ENCODE peak calls at places on chromosome 15, in eight cellular contexts. Z is cardiac fibroblast; O is CD4-positive, CD25-positive, alpha-beta regulatory T cell; R is fibroblast of lung; Q is stimulated activated CD4-positive, alpha-beta T cell treated with anti-CD3 and anti-CD28 coated beads, TNF-alpha, amount 100 ng/mL, for 1 hour; N is caudate nucleus; B is left lobe of liver; S is EH. H is an unnamed sample.

GRCh38 chr15:71654714-71655174 is 155.6 kb upstream of the NR2E3 start:
- DNase-seq in Q (no peak), O (no peak), B (no peak), Z (peak), S (no peak), R (no peak), N (no peak), H (no peak)

GRCh38 chr15:80118956-80119355 is 33.8 kb upstream of the FAH start:
- DNase-seq in Z (no peak), R (no peak), Q (no peak), B (no peak), N (no peak), S (no peak), O (no peak), H (no peak)

GRCh38 chr15:68989876-68990754 is 24.4 kb upstream of the NOX5 start:
- DNase-seq in S (no peak), Q (no peak), Z (no peak), R (no peak), N (no peak), B (no peak), O (no peak), H (no peak)

GRCh38 chr15:63030101-63030528 is 12.4 kb upstream of the TPM1 start:
- DNase-seq in B (no peak), O (no peak), S (peak), Q (no peak), N (no peak), R (peak), Z (peak), H (no peak)

GRCh38 chr15:101679861-101680260 is 27.7 kb upstream of the TM2D3 start:
- DNase-seq in N (no peak), S (no peak), B (no peak), O (no peak), Z (no peak), Q (no peak), R (no peak), H (no peak)

GRCh38 chr15:84649706-84650105 is 4.4 kb downstream of the WDR73 start:
- DNase-seq in Q (no peak), R (no peak), S (peak), N (no peak), Z (peak), B (no peak), O (no peak), H (no peak)

GRCh38 chr15:59933607-59934006 is 70.5 kb upstream of the FOXB1 start:
- DNase-seq in O (no peak), N (no peak), B (no peak), R (no peak), Q (no peak), Z (no peak), S (peak), H (no peak)

GRCh38 chr15:59432389-59432788 is 5.6 kb upstream of the FAM81A start:
- DNase-seq in Z (no peak), R (no peak), Q (no peak), O (no peak), N (no peak), B (no peak), S (no peak), H (no peak)

GRCh38 chr15:69395460-69395859 is 18.7 kb upstream of the KIF23 start:
- DNase-seq in Z (no peak), R (no peak), Q (no peak), N (no peak), O (no peak), S (no peak), B (peak), H (no peak)

GRCh38 chr15:38878946-38879345 is 314.3 kb upstream of the RASGRP1 start:
- DNase-seq in N (no peak), O (no peak), Z (no peak), B (no peak), Q (no peak), R (no peak), S (no peak), H (peak)

GRCh38 chr15:70788114-70789049 is 25.0 kb upstream of the UACA start:
- DNase-seq in N (no peak), Q (no peak), Z (peak), O (no peak), S (peak), B (no peak), R (peak), H (no peak)

GRCh38 chr15:82950746-82951370 is 1.7 kb downstream of the HOMER2 start:
- DNase-seq in Z (no peak), R (no peak), O (peak), S (no peak), B (no peak), Q (no peak), N (no peak), H (no peak)

GRCh38 chr15:29936353-29937049 is 114.2 kb upstream of the TJP1 start:
- DNase-seq in B (no peak), Z (peak), Q (no peak), S (no peak), R (peak), N (no peak), O (no peak), H (peak)

GRCh38 chr15:31381801-31382692 is 55.4 kb downstream of the KLF13 start:
- DNase-seq in Q (no peak), Z (no peak), N (no peak), R (no peak), B (peak), O (no peak), S (no peak), H (peak)

GRCh38 chr15:25789616-25790002 is 73.5 kb downstream of the ATP10A start:
- DNase-seq in Q (no peak), R (no peak), B (no peak), Z (no peak), N (no peak), O (no peak), S (no peak), H (no peak)

GRCh38 chr15:41564286-41564959 is 5.4 kb downstream of the TYRO3 start:
- DNase-seq in S (peak), N (peak), Q (no peak), R (peak), Z (no peak), B (no peak), O (no peak), H (no peak)

GRCh38 chr15:31447893-31448634 is 121.4 kb downstream of the KLF13 start:
- DNase-seq in R (no peak), B (no peak), Q (no peak), N (no peak), S (no peak), Z (no peak), O (no peak), H (no peak)

GRCh38 chr15:101448336-101448735 is 41.2 kb downstream of the PCSK6 start:
- DNase-seq in R (no peak), B (peak), Z (no peak), S (no peak), N (no peak), Q (no peak), O (no peak), H (no peak)

GRCh38 chr15:73982251-73982962 is 9.7 kb downstream of the STOML1 start:
- DNase-seq in Z (peak), O (no peak), R (peak), B (peak), S (peak), N (peak), Q (no peak), H (peak)

GRCh38 chr15:25066708-25067107 is 111.9 kb downstream of the SNRPN start:
- DNase-seq in Z (no peak), B (no peak), Q (no peak), R (no peak), S (no peak), O (no peak), N (no peak), H (no peak)

GRCh38 chr15:78906310-78906608 is 33.6 kb downstream of the MORF4L1 start:
- DNase-seq in Q (no peak), R (peak), O (no peak), N (no peak), Z (peak), B (peak), S (peak), H (peak)

GRCh38 chr15:71892335-71892734 is 82.0 kb downstream of the NR2E3 start:
- DNase-seq in Z (no peak), N (no peak), B (no peak), O (no peak), R (no peak), Q (no peak), S (no peak), H (no peak)

GRCh38 chr15:72229947-72230196 is 1.1 kb downstream of the PKM start:
- DNase-seq in Q (no peak), O (no peak), Z (no peak), S (no peak), R (no peak), B (no peak), N (no peak), H (no peak)

GRCh38 chr15:99708563-99708962 is 24.7 kb downstream of the LYSMD4 start:
- DNase-seq in Z (peak), N (no peak), Q (no peak), B (peak), O (no peak), S (peak), R (peak), H (peak)

GRCh38 chr15:90307661-90308060 is 42.2 kb downstream of the NGRN start:
- DNase-seq in R (no peak), B (no peak), Q (no peak), S (no peak), O (no peak), N (no peak), Z (no peak), H (no peak)

GRCh38 chr15:63491116-63491817 is 13.1 kb upstream of the USP3 start:
- DNase-seq in S (no peak), Q (no peak), O (no peak), Z (no peak), B (peak), R (no peak), N (no peak), H (no peak)

GRCh38 chr15:79093352-79093935 is 2.9 kb upstream of the RASGRF1 start:
- DNase-seq in Z (no peak), B (peak), N (no peak), O (no peak), Q (no peak), S (no peak), R (no peak), H (no peak)

GRCh38 chr15:66865622-66866611 is 163.9 kb downstream of the SMAD6 start:
- DNase-seq in R (no peak), Q (no peak), N (no peak), S (no peak), O (peak), B (peak), Z (no peak), H (no peak)

GRCh38 chr15:76972420-76973361 is 22.2 kb upstream of the PSTPIP1 start:
- DNase-seq in R (peak), N (no peak), Q (no peak), Z (peak), S (no peak), O (no peak), B (no peak), H (no peak)